ENCODE peak calls at places on chromosomes 7 and 10, in four cellular contexts. One of them, this sample, is unnamed.

GRCh38 chr10:118057351-118057750 is 10.6 kb upstream of the RAB11FIP2 start:
- DNase-seq in H1: no peak
- DNase-seq in HepG2: no peak
- DNase-seq in GM12878: no peak
- DNase-seq in this sample: no peak

GRCh38 chr7:151343516-151343915 is 1.9 kb downstream of the NUB1 start:
- DNase-seq in HepG2: no peak
- DNase-seq in GM12878: no peak
- DNase-seq in H1: peak; percentile 28
- DNase-seq in this sample: no peak

GRCh38 chr10:5071411-5072198 is 22.6 kb upstream of the AKR1C3 start:
- DNase-seq in HepG2: peak; percentile 100
- DNase-seq in H1: no peak
- DNase-seq in GM12878: no peak
- DNase-seq in this sample: no peak

GRCh38 chr7:16046045-16046444 is 359.6 kb upstream of the MEOX2 start:
- DNase-seq in GM12878: no peak
- DNase-seq in HepG2: no peak
- DNase-seq in H1: no peak
- DNase-seq in this sample: no peak

GRCh38 chr10:119575998-119576397 is 20.8 kb downstream of the TIAL1 start:
- DNase-seq in GM12878: no peak
- DNase-seq in HepG2: no peak
- DNase-seq in H1: no peak
- DNase-seq in this sample: no peak

GRCh38 chr10:131982796-131983195 is 1.1 kb upstream of the BNIP3 start:
- DNase-seq in H1: no peak
- DNase-seq in GM12878: no peak
- DNase-seq in HepG2: no peak
- DNase-seq in this sample: no peak

GRCh38 chr10:30639946-30640786 is 10.6 kb upstream of the LYZL2 start:
- DNase-seq in HepG2: peak; percentile 53
- DNase-seq in H1: no peak
- DNase-seq in GM12878: no peak
- DNase-seq in this sample: peak; percentile 35

GRCh38 chr7:22879718-22880306 is 57.2 kb upstream of the TOMM7 start:
- DNase-seq in H1: no peak
- DNase-seq in HepG2: no peak
- DNase-seq in GM12878: no peak
- DNase-seq in this sample: no peak

GRCh38 chr7:96968981-96969380 is 36.4 kb upstream of the DLX6 start:
- DNase-seq in HepG2: no peak
- DNase-seq in H1: no peak
- DNase-seq in GM12878: no peak
- DNase-seq in this sample: no peak

GRCh38 chr10:26365681-26366327 is 72.3 kb upstream of the APBB1IP start:
- DNase-seq in HepG2: no peak
- DNase-seq in GM12878: no peak
- DNase-seq in H1: no peak
- DNase-seq in this sample: no peak

GRCh38 chr10:19651549-19651948 is 164.7 kb upstream of the PLXDC2 start:
- DNase-seq in GM12878: no peak
- DNase-seq in H1: no peak
- DNase-seq in HepG2: no peak
- DNase-seq in this sample: no peak

GRCh38 chr10:78760463-78761240 is 308.1 kb upstream of the ZMIZ1 start:
- DNase-seq in H1: no peak
- DNase-seq in HepG2: peak; percentile 38
- DNase-seq in GM12878: no peak
- DNase-seq in this sample: no peak

GRCh38 chr7:121510858-121511482 is 114.9 kb upstream of the FAM3C start:
- DNase-seq in HepG2: no peak
- DNase-seq in H1: no peak
- DNase-seq in GM12878: no peak
- DNase-seq in this sample: no peak

GRCh38 chr7:157755741-157756140 is 418.9 kb downstream of the DNAJB6 start:
- DNase-seq in H1: no peak
- DNase-seq in HepG2: no peak
- DNase-seq in GM12878: no peak
- DNase-seq in this sample: no peak

GRCh38 chr10:68871731-68872342 is 29.3 kb upstream of the DDX50 start:
- DNase-seq in GM12878: no peak
- DNase-seq in H1: no peak
- DNase-seq in HepG2: peak; percentile 46
- DNase-seq in this sample: peak; percentile 30

GRCh38 chr7:129970816-129971215 is 18.1 kb upstream of the UBE2H start:
- DNase-seq in GM12878: no peak
- DNase-seq in H1: no peak
- DNase-seq in HepG2: no peak
- DNase-seq in this sample: no peak

GRCh38 chr7:2520131-2520807 is 695 bp downstream of the LFNG start:
- DNase-seq in GM12878: no peak
- DNase-seq in HepG2: no peak
- DNase-seq in H1: no peak
- DNase-seq in this sample: no peak

GRCh38 chr10:76242956-76243355 is 811.5 kb downstream of the LRMDA start:
- DNase-seq in HepG2: no peak
- DNase-seq in H1: no peak
- DNase-seq in GM12878: no peak
- DNase-seq in this sample: no peak
- TF ChIP-seq ZNF274 in HepG2: no peak
- TF ChIP-seq ZNF274 in H1: no peak
- TF ChIP-seq ZNF274 in GM12878: no peak
- TF ChIP-seq ZNF274 in this sample: no peak

GRCh38 chr7:111486472-111487142 is 75.7 kb downstream of the IMMP2L start:
- DNase-seq in HepG2: peak; percentile 41
- DNase-seq in H1: no peak
- DNase-seq in GM12878: peak; percentile 13
- DNase-seq in this sample: peak; percentile 20
- TF ChIP-seq SUZ12 in HepG2: no peak
- TF ChIP-seq SUZ12 in H1: no peak
- TF ChIP-seq SUZ12 in GM12878: no peak
- TF ChIP-seq SUZ12 in this sample: no peak

GRCh38 chr7:100972002-100972347 is 2.6 kb downstream of the MUC12 start:
- DNase-seq in GM12878: no peak
- DNase-seq in HepG2: no peak
- DNase-seq in H1: no peak
- DNase-seq in this sample: no peak
- H3K9ac ChIP-seq in GM12878: no peak overlapping the region
- H3K9ac ChIP-seq in HepG2: no peak overlapping the region
- H3K9ac ChIP-seq in H1: no peak overlapping the region
- H3K9ac ChIP-seq in this sample: no peak overlapping the region

GRCh38 chr10:35574924-35575352 is 30.2 kb upstream of the GJD4 start:
- DNase-seq in HepG2: no peak
- DNase-seq in GM12878: no peak
- DNase-seq in H1: peak; percentile 61
- DNase-seq in this sample: no peak
- TF ChIP-seq ZNF274 in HepG2: no peak
- TF ChIP-seq ZNF274 in GM12878: no peak
- TF ChIP-seq ZNF274 in H1: no peak
- TF ChIP-seq ZNF274 in this sample: no peak

GRCh38 chr10:124032982-124033886 is 60.2 kb downstream of the CHST15 start:
- DNase-seq in HepG2: no peak
- DNase-seq in GM12878: no peak
- DNase-seq in H1: no peak
- DNase-seq in this sample: no peak
- TF ChIP-seq SUZ12 in HepG2: no peak
- TF ChIP-seq SUZ12 in GM12878: no peak
- TF ChIP-seq SUZ12 in H1: no peak
- TF ChIP-seq SUZ12 in this sample: no peak

GRCh38 chr7:101933028-101933427 is 115.6 kb downstream of the CUX1 start:
- DNase-seq in H1: no peak
- DNase-seq in HepG2: no peak
- DNase-seq in GM12878: no peak
- DNase-seq in this sample: no peak
- H3K9ac ChIP-seq in H1: no peak overlapping the region
- H3K9ac ChIP-seq in HepG2: no peak overlapping the region
- H3K9ac ChIP-seq in GM12878: no peak overlapping the region
- H3K9ac ChIP-seq in this sample: no peak overlapping the region

GRCh38 chr7:75045881-75046280 is 27.7 kb downstream of the RCC1L start:
- DNase-seq in H1: no peak
- DNase-seq in HepG2: no peak
- DNase-seq in GM12878: no peak
- DNase-seq in this sample: no peak

GRCh38 chr7:75042831-75043703 is 30.5 kb downstream of the RCC1L start:
- DNase-seq in H1: no peak
- DNase-seq in HepG2: no peak
- DNase-seq in GM12878: no peak
- DNase-seq in this sample: no peak

GRCh38 chr7:75050501-75050900 is 23.1 kb downstream of the RCC1L start:
- DNase-seq in HepG2: no peak
- DNase-seq in GM12878: no peak
- DNase-seq in H1: no peak
- DNase-seq in this sample: no peak

GRCh38 chr7:75049817-75050216 is 23.8 kb downstream of the RCC1L start:
- DNase-seq in HepG2: no peak
- DNase-seq in GM12878: no peak
- DNase-seq in H1: no peak
- DNase-seq in this sample: no peak

GRCh38 chr7:75048435-75049379 is 24.9 kb downstream of the RCC1L start:
- DNase-seq in H1: no peak
- DNase-seq in GM12878: no peak
- DNase-seq in HepG2: no peak
- DNase-seq in this sample: no peak
- TF ChIP-seq ZNF274 in H1: no peak
- TF ChIP-seq ZNF274 in GM12878: no peak
- TF ChIP-seq ZNF274 in HepG2: no peak
- TF ChIP-seq ZNF274 in this sample: no peak

GRCh38 chr7:20892776-20893175 is 106.1 kb upstream of the SP8 start:
- DNase-seq in HepG2: no peak
- DNase-seq in GM12878: no peak
- DNase-seq in H1: no peak
- DNase-seq in this sample: no peak

GRCh38 chr7:20894806-20895205 is 108.1 kb upstream of the SP8 start:
- DNase-seq in HepG2: no peak
- DNase-seq in GM12878: no peak
- DNase-seq in H1: no peak
- DNase-seq in this sample: no peak

GRCh38 chr7:20895563-20895962 is 108.9 kb upstream of the SP8 start:
- DNase-seq in HepG2: no peak
- DNase-seq in H1: no peak
- DNase-seq in GM12878: no peak
- DNase-seq in this sample: no peak

DNA sequence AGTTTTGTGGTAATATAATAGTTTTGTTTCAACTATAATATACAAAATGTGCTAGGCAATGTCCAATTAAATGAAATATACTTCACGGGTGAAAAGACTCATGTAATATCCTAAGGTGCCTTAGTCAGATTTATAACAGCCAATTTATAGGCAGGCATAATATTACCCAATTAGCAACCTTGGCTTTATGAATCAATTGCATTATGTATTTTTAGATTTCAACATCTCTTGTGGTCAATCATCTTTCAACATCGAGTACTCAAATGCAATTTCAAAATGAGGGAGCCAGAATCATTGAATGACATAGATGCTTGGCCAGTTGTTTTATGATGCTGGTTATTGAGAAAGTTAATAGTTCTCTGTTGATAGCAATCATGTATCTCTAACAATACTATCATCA is 110.3 kb upstream of the SP8 start:
- DNase-seq in HepG2: no peak
- DNase-seq in GM12878: no peak
- DNase-seq in H1: no peak
- DNase-seq in this sample: no peak
- TF ChIP-seq SUZ12 in HepG2: no peak
- TF ChIP-seq SUZ12 in GM12878: no peak
- TF ChIP-seq SUZ12 in H1: no peak
- TF ChIP-seq SUZ12 in this sample: no peak

GRCh38 chr10:86399514-86399878 is 32.9 kb upstream of the GRID1 start:
- DNase-seq in GM12878: no peak
- DNase-seq in HepG2: no peak
- DNase-seq in H1: no peak
- DNase-seq in this sample: no peak
- H3K9ac ChIP-seq in GM12878: peak overlapping the region; percentile 46
- H3K9ac ChIP-seq in HepG2: peak overlapping the region; percentile 90
- H3K9ac ChIP-seq in H1: no peak overlapping the region
- H3K9ac ChIP-seq in this sample: no peak overlapping the region

GRCh38 chr7:25392571-25393338 is 164.5 kb upstream of the NPVF start:
- DNase-seq in H1: no peak
- DNase-seq in HepG2: no peak
- DNase-seq in GM12878: no peak
- DNase-seq in this sample: peak; percentile 18

GRCh38 chr7:25388681-25389080 is 160.4 kb upstream of the NPVF start:
- DNase-seq in GM12878: no peak
- DNase-seq in H1: no peak
- DNase-seq in HepG2: no peak
- DNase-seq in this sample: no peak

GRCh38 chr7:25386311-25386744 is 158.0 kb upstream of the NPVF start:
- DNase-seq in H1: no peak
- DNase-seq in GM12878: no peak
- DNase-seq in HepG2: no peak
- DNase-seq in this sample: no peak

GRCh38 chr7:25391295-25391861 is 163.1 kb upstream of the NPVF start:
- DNase-seq in HepG2: peak; percentile 1
- DNase-seq in GM12878: no peak
- DNase-seq in H1: no peak
- DNase-seq in this sample: no peak

DNA sequence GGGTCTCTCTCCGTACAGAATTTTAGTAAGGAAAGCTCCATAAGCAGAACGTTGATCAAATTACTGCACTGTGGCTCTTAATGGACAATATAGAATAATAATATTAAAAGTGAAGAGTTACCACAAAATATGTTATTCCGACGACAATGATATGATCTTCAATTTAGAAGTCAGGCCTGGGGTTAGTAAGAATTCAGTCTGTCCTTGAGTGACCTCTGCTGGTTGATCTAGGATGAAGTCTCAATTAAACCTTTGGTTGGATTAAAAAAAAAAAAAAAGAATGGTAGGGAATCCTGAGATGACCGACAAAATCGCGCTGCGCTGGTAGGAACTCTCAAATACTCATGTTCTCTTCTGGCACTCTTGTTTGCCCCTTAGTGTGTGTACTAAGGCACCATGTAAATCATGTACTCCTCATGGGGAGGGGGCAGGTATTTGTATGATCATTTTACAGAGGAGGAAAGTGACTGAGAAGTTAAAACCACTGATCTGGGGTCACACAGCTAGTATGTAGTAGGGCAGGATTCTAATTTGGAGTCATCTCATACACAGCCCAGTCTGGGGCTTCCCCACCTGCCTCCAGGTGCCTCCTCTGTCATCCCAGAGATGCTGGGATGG is 161.3 kb upstream of the NPVF start:
- DNase-seq in GM12878: peak; percentile 2
- DNase-seq in H1: no peak
- DNase-seq in HepG2: peak; percentile 13
- DNase-seq in this sample: peak; percentile 54
- TF ChIP-seq ZNF274 in GM12878: no peak
- TF ChIP-seq ZNF274 in H1: no peak
- TF ChIP-seq ZNF274 in HepG2: no peak
- TF ChIP-seq ZNF274 in this sample: no peak